ENCODE peak calls at places on chromosomes 6 and 20, in seven cellular contexts. One of them, this sample, is unnamed. For H3K9me3, the result is how much of the 10 kb centered on the place peaks cover.

GRCh38 chr6:70371454-70372105 is 41.7 kb upstream of the FAM135A start:
- DNase-seq in transverse colon: no peak
- DNase-seq in tibial nerve: no peak
- DNase-seq in A549: peak
- DNase-seq in right cardiac atrium: no peak
- DNase-seq in NT2/D1: no peak
- DNase-seq in adipocyte: peak
- DNase-seq in this sample: no peak

GRCh38 chr6:148335582-148335981 is 7.1 kb upstream of the SASH1 start:
- DNase-seq in tibial nerve: no peak
- DNase-seq in transverse colon: no peak
- DNase-seq in adipocyte: no peak
- DNase-seq in right cardiac atrium: no peak
- DNase-seq in NT2/D1: no peak
- DNase-seq in A549: peak
- DNase-seq in this sample: no peak

GRCh38 chr6:118591897-118592296 is 43.8 kb downstream of the PLN start:
- DNase-seq in right cardiac atrium: no peak
- DNase-seq in transverse colon: no peak
- DNase-seq in A549: no peak
- DNase-seq in NT2/D1: no peak
- DNase-seq in tibial nerve: no peak
- DNase-seq in adipocyte: no peak
- DNase-seq in this sample: no peak

GRCh38 chr6:151196571-151196970 is 43.2 kb upstream of the AKAP12 start:
- DNase-seq in transverse colon: peak
- DNase-seq in tibial nerve: peak
- DNase-seq in A549: no peak
- DNase-seq in adipocyte: peak
- DNase-seq in NT2/D1: no peak
- DNase-seq in right cardiac atrium: peak
- DNase-seq in this sample: no peak

GRCh38 chr20:9052136-9052535 is 16.8 kb upstream of the PLCB4 start:
- DNase-seq in tibial nerve: no peak
- DNase-seq in adipocyte: no peak
- DNase-seq in transverse colon: no peak
- DNase-seq in NT2/D1: no peak
- DNase-seq in A549: no peak
- DNase-seq in right cardiac atrium: no peak
- DNase-seq in this sample: no peak

GRCh38 chr6:23446394-23447001 is 679.5 kb upstream of the NRSN1 start:
- DNase-seq in right cardiac atrium: no peak
- DNase-seq in adipocyte: peak
- DNase-seq in transverse colon: no peak
- DNase-seq in NT2/D1: no peak
- DNase-seq in A549: peak
- DNase-seq in tibial nerve: no peak
- DNase-seq in this sample: peak

GRCh38 chr6:81295310-81295709 is 457.2 kb downstream of the TENT5A start:
- DNase-seq in tibial nerve: no peak
- DNase-seq in right cardiac atrium: no peak
- DNase-seq in NT2/D1: no peak
- DNase-seq in adipocyte: no peak
- DNase-seq in transverse colon: no peak
- DNase-seq in A549: no peak
- DNase-seq in this sample: no peak

GRCh38 chr20:46388201-46388836 is 18.1 kb downstream of the ELMO2 start:
- DNase-seq in right cardiac atrium: no peak
- DNase-seq in A549: no peak
- DNase-seq in adipocyte: no peak
- DNase-seq in transverse colon: no peak
- DNase-seq in tibial nerve: no peak
- DNase-seq in NT2/D1: no peak
- DNase-seq in this sample: no peak

GRCh38 chr20:14956026-14956425 is 618.6 kb upstream of the FLRT3 start:
- DNase-seq in right cardiac atrium: no peak
- DNase-seq in transverse colon: no peak
- DNase-seq in adipocyte: no peak
- DNase-seq in tibial nerve: no peak
- DNase-seq in NT2/D1: no peak
- DNase-seq in A549: no peak
- DNase-seq in this sample: no peak

GRCh38 chr6:53603381-53604121 is 58.6 kb upstream of the GCLC start:
- DNase-seq in transverse colon: no peak
- DNase-seq in right cardiac atrium: no peak
- DNase-seq in tibial nerve: no peak
- DNase-seq in A549: no peak
- DNase-seq in adipocyte: peak
- DNase-seq in NT2/D1: no peak
- DNase-seq in this sample: no peak
- H3K4me3 ChIP-seq in transverse colon: no peak
- H3K4me3 ChIP-seq in right cardiac atrium: no peak
- H3K4me3 ChIP-seq in tibial nerve: no peak
- H3K4me3 ChIP-seq in A549: no peak
- H3K4me3 ChIP-seq in adipocyte: peak
- H3K4me3 ChIP-seq in NT2/D1: no peak
- H3K4me3 ChIP-seq in this sample: no peak

DNA sequence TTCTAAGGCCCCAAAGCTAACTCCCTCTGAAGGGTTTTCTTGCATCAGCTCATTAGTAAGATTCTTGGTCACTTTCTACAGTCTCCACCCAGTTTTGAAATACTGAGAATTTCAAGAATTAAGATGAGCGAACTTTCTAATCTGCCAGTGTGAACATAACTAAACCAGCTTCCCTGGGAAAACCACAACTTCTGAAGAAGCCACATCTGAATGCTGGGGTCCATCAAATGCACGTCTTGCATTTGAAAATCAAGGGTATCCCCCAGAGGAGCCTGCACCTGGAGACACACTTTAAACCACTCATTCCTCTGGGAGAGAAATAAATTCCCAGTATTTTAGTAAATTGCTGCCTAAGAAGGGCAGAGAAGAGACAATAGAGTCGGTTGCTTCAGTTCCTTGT is 292.1 kb upstream of the CDH4 start:
- DNase-seq in transverse colon: no peak
- DNase-seq in A549: no peak
- DNase-seq in right cardiac atrium: no peak
- DNase-seq in adipocyte: no peak
- DNase-seq in NT2/D1: no peak
- DNase-seq in tibial nerve: no peak
- DNase-seq in this sample: no peak
- H3K9me3 ChIP-seq in transverse colon: under half
- H3K9me3 ChIP-seq in A549: under half
- H3K9me3 ChIP-seq in right cardiac atrium: under half
- H3K9me3 ChIP-seq in adipocyte: under half
- H3K9me3 ChIP-seq in NT2/D1: under half
- H3K9me3 ChIP-seq in tibial nerve: under half
- H3K9me3 ChIP-seq in this sample: under half

DNA sequence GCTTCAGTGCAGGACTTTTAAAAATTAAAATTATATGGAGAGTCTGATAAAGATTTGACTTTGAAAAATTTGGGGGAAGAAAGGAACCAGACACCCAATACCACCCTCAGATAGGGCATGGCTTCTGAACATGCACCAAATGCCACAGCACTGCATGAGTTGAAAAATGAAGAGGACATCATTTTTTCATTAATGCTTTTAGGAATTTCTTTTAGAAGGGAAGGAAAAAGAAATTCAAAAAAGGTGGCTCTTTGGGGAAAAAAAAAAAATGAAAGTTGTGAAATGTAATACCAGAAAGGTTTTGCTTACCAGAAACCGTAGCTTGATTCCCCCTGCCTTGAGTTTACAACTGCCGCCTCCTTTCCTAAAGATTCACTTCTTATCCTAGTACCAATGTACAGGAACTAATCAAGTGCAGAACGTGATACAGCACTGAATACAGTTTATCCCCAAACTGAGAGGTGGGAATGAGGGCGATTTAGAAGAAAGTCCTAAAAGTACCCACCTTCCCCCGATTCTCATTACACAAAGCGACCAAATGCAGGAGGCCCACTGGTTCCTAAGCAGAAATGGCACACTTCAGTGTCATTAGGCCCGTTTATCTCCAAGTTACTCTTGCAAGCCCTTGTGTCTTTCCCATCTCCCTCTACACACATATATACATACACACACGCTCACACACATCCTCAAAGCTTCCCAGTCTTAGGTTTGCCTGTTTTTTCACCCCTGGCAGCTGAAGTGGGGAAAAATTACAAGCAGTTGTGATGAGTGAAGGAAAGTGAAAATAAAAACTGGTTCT is 2.8 kb downstream of the PPP1R10 start:
- DNase-seq in transverse colon: no peak
- DNase-seq in tibial nerve: no peak
- DNase-seq in A549: no peak
- DNase-seq in NT2/D1: no peak
- DNase-seq in adipocyte: peak
- DNase-seq in right cardiac atrium: peak
- DNase-seq in this sample: no peak
- H3K4me3 ChIP-seq in transverse colon: peak
- H3K4me3 ChIP-seq in tibial nerve: peak
- H3K4me3 ChIP-seq in A549: peak
- H3K4me3 ChIP-seq in NT2/D1: peak
- H3K4me3 ChIP-seq in adipocyte: peak
- H3K4me3 ChIP-seq in right cardiac atrium: peak
- H3K4me3 ChIP-seq in this sample: peak

DNA sequence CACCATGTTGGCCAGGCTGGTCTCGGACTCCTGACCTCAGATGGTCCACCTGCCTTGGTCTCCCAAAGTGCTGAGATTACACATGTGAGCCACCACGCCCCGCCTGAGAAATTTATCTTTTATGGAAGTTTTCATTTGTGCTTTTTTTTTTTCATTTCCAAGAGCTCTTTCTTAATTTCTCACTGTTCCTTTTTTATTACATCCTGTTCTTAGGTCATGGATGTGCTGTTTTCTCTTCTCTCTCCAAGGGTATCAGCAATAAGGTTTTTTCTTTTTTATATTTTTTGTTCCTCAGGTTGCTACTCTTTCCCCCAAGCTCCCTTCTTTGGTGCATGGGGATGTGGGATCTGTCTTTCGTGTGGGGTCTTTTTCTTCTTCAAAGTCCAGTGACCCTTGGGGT is 21.2 kb upstream of the LSM14B start:
- DNase-seq in transverse colon: no peak
- DNase-seq in adipocyte: no peak
- DNase-seq in tibial nerve: no peak
- DNase-seq in A549: no peak
- DNase-seq in right cardiac atrium: no peak
- DNase-seq in NT2/D1: no peak
- DNase-seq in this sample: no peak
- H3K9me3 ChIP-seq in transverse colon: under half
- H3K9me3 ChIP-seq in adipocyte: under half
- H3K9me3 ChIP-seq in tibial nerve: under half
- H3K9me3 ChIP-seq in A549: half or more
- H3K9me3 ChIP-seq in right cardiac atrium: under half
- H3K9me3 ChIP-seq in NT2/D1: under half
- H3K9me3 ChIP-seq in this sample: under half

DNA sequence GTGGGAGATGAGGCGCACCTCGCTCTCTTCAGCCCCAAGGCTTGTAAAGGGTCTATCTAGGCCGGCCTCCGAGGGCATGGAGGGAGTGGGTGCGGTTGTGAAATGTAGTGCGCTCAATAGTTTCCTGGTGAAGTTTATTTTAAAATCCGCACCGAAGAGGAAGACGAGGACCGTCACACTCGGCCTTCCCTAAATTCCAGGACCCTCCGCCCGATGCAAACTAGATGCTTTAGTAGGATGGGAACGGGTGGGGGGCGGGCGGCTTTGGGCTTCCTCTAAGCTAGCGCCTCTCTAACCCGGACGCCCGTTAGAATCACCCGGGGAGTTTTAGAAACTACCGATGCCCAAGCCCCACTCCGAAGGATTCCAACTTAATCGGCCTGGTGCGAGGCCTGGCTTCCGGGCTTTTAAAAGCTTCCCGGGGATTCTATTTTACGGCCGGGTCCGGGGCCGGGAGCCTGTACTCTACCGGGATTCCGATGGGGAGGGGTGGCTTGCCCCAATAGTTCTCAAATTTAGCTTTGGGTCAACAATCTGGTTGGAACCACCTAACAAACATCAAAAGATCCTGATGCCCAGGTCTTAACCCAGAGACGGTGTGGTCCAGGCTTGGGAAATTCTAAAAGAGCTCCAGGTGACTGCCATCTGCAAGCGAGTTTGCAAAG is 548 bp upstream of the BCAS4 start:
- DNase-seq in adipocyte: no peak
- DNase-seq in transverse colon: no peak
- DNase-seq in NT2/D1: peak
- DNase-seq in right cardiac atrium: no peak
- DNase-seq in tibial nerve: no peak
- DNase-seq in A549: no peak
- DNase-seq in this sample: no peak
- H3K4me3 ChIP-seq in adipocyte: peak
- H3K4me3 ChIP-seq in transverse colon: peak
- H3K4me3 ChIP-seq in NT2/D1: peak
- H3K4me3 ChIP-seq in right cardiac atrium: peak
- H3K4me3 ChIP-seq in tibial nerve: peak
- H3K4me3 ChIP-seq in A549: peak
- H3K4me3 ChIP-seq in this sample: peak

GRCh38 chr20:19138758-19139157 is 73.7 kb upstream of the SLC24A3 start:
- DNase-seq in transverse colon: no peak
- DNase-seq in right cardiac atrium: no peak
- DNase-seq in tibial nerve: no peak
- DNase-seq in A549: no peak
- DNase-seq in adipocyte: no peak
- DNase-seq in NT2/D1: no peak
- DNase-seq in this sample: no peak

DNA sequence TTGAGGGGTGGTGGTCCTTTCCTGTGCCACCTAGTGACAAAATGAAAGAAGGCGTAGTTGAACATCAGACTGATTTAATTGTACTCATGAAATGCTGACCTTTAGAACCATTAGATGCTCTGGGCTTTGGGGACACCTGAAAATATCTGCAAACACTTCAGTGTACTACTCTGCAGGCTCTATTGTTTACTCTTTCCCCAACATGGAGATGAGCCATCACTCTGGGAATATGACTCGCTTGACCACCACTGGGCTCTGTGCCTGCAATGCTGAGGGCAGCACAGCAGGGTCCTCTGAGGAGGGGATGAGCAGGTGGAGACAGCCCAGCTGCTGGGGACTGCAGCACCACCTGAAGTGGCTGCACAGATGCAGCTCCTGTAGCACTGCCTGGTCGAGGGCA is 74.8 kb upstream of the SLC24A3 start:
- DNase-seq in transverse colon: no peak
- DNase-seq in adipocyte: no peak
- DNase-seq in tibial nerve: no peak
- DNase-seq in right cardiac atrium: no peak
- DNase-seq in A549: no peak
- DNase-seq in NT2/D1: no peak
- DNase-seq in this sample: no peak
- H3K9me3 ChIP-seq in transverse colon: under half
- H3K9me3 ChIP-seq in adipocyte: under half
- H3K9me3 ChIP-seq in tibial nerve: under half
- H3K9me3 ChIP-seq in right cardiac atrium: under half
- H3K9me3 ChIP-seq in A549: under half
- H3K9me3 ChIP-seq in NT2/D1: under half
- H3K9me3 ChIP-seq in this sample: under half